ENCODE peak calls at places on chromosomes 12 and 14, in nine cellular contexts. U is lung; W is fibroblast of lung; F is CD4-positive, CD25-positive, alpha-beta regulatory T cell; J is effector memory CD4-positive, alpha-beta T cell; Q is K562; B is stomach; C is psoas muscle; N is HFF-Myc. G is an unnamed sample.
A peak's percentile ranks its signal among the peaks of the same experiment; 100 is the strongest.

GRCh38 chr12:53696655-53697321 is 20.9 kb upstream of the ATP5MC2 start:
- DNase-seq in B (no peak), N (no peak), J (no peak), W (no peak), U (no peak), C (no peak), F (no peak), Q (no peak), G (no peak)

GRCh38 chr14:22296722-22297121 is 292.3 kb downstream of the DAD1 start:
- DNase-seq in N (peak; percentile 36), J (no peak), B (no peak), W (peak; percentile 90), Q (no peak), U (no peak), C (no peak), F (no peak), G (no peak)

GRCh38 chr12:34398366-34398705 is 376.0 kb downstream of the ALG10 start:
- DNase-seq in U (peak; percentile 26), Q (no peak), N (no peak), B (peak; percentile 16), J (no peak), F (no peak), C (peak; percentile 4), W (no peak), G (no peak)

GRCh38 chr14:80764921-80765507 is 176.5 kb downstream of the CEP128 start:
- DNase-seq in F (no peak), J (no peak), B (no peak), N (no peak), U (no peak), Q (no peak), W (no peak), C (no peak), G (no peak)

GRCh38 chr12:42090899-42091298 is 53.8 kb downstream of the GXYLT1 start:
- DNase-seq in U (no peak), Q (no peak), N (no peak), F (no peak), C (no peak), W (peak; percentile 90), J (no peak), B (no peak), G (no peak)

GRCh38 chr12:121513464-121514183 is 67.2 kb downstream of the KDM2B start:
- DNase-seq in U (peak; percentile 43), J (no peak), W (no peak), N (no peak), C (no peak), Q (peak; percentile 86), F (no peak), B (peak; percentile 49), G (no peak)

GRCh38 chr12:32467959-32468863 is 68.9 kb downstream of the FGD4 start:
- DNase-seq in Q (no peak), N (no peak), B (no peak), W (peak; percentile 17), U (no peak), J (no peak), F (no peak), C (no peak), G (no peak)

GRCh38 chr14:104657563-104658324 is 31.7 kb upstream of the INF2 start:
- DNase-seq in W (no peak), N (no peak), J (no peak), F (no peak), U (no peak), B (no peak), C (no peak), Q (no peak), G (no peak)

GRCh38 chr12:68468036-68468435 is 135.9 kb upstream of the MDM1 start:
- DNase-seq in B (no peak), W (no peak), N (no peak), J (no peak), Q (no peak), C (no peak), F (no peak), U (no peak), G (no peak)
- H3K4me3 ChIP-seq in B (no peak overlapping the region), W (no peak overlapping the region), N (no peak overlapping the region), J (no peak overlapping the region), Q (no peak overlapping the region), C (no peak overlapping the region), F (no peak overlapping the region), U (no peak overlapping the region), G (no peak overlapping the region)

DNA sequence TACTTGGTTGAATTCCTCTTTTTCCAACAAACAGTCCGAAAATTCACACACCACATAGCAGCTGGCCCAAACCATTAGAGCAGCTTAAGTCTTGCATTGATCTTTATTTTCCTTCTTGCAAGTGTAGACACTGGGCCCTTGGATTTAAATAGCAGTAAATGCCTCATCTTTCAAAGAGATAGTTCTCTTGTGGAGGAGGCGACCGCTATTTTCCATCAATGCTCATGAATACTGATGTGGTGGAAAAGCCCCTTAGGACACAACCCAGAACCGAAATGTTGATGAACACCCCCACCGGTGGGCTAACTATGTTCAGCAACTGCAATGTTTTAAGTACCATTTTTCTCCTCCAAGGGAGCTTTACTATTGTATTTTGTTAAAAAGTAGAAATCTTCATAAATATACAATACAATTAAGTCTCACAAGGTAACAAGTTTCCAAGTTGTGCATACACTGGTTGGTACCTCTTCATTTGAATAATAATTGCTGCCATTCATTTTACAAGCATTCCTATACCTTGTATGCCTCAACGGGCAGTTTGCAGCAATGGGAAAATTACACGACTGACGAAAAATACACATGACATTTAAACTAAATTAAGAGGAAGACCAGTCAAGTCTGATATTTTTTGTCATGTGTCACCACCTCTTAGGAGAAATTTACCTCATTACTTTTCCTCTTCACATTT is 18.0 kb downstream of the NIN start:
- DNase-seq in N (no peak), C (no peak), Q (no peak), W (no peak), U (no peak), J (no peak), F (no peak), B (no peak), G (no peak)
- H3K4me3 ChIP-seq in N (no peak overlapping the region), C (no peak overlapping the region), Q (no peak overlapping the region), W (no peak overlapping the region), U (no peak overlapping the region), J (no peak overlapping the region), F (peak overlapping the region; percentile 54), B (no peak overlapping the region), G (peak overlapping the region; percentile 0)

GRCh38 chr12:50110762-50111416 is 1.1 kb upstream of the COX14 start:
- DNase-seq in C (peak; percentile 79), U (peak; percentile 63), J (no peak), B (peak; percentile 78), N (no peak), Q (peak; percentile 53), W (no peak), F (no peak), G (no peak)

GRCh38 chr12:50112456-50113218 is 601 bp downstream of the COX14 start:
- DNase-seq in F (no peak), W (no peak), J (no peak), N (peak; percentile 15), C (no peak), B (peak; percentile 41), Q (peak; percentile 79), U (peak; percentile 57), G (no peak)

GRCh38 chr12:50111417-50111692 is 681 bp upstream of the COX14 start:
- DNase-seq in J (no peak), W (no peak), U (no peak), Q (no peak), N (no peak), F (no peak), B (no peak), C (no peak), G (no peak)

GRCh38 chr12:50111693-50112455 is at the start of gene COX14:
- DNase-seq in C (peak; percentile 98), J (peak; percentile 99), N (peak; percentile 98), B (peak; percentile 99), Q (peak; percentile 99), W (peak; percentile 99), F (peak; percentile 98), U (peak; percentile 99), G (peak; percentile 99)

GRCh38 chr12:50110127-50110761 is 1.8 kb upstream of the COX14 start:
- DNase-seq in J (no peak), F (no peak), B (peak; percentile 70), N (peak; percentile 24), W (no peak), C (peak; percentile 60), Q (peak; percentile 88), U (peak; percentile 47), G (no peak)
- H3K4me3 ChIP-seq in J (no peak overlapping the region), F (no peak overlapping the region), B (no peak overlapping the region), N (no peak overlapping the region), W (no peak overlapping the region), C (peak overlapping the region; percentile 87), Q (peak overlapping the region; percentile 3), U (no peak overlapping the region), G (no peak overlapping the region)

GRCh38 chr14:84042992-84043391 is 1487.0 kb upstream of the FLRT2 start:
- DNase-seq in B (no peak), C (no peak), N (no peak), W (no peak), J (no peak), U (no peak), Q (no peak), F (no peak), G (no peak)
- H3K4me3 ChIP-seq in B (no peak overlapping the region), C (no peak overlapping the region), N (no peak overlapping the region), W (no peak overlapping the region), J (no peak overlapping the region), U (no peak overlapping the region), Q (no peak overlapping the region), F (no peak overlapping the region), G (no peak overlapping the region)

GRCh38 chr12:98973395-98973794 is 328.3 kb downstream of the APAF1 start:
- DNase-seq in B (no peak), W (peak; percentile 20), U (no peak), F (no peak), J (no peak), C (no peak), Q (no peak), N (no peak), G (no peak)

GRCh38 chr12:98970210-98970609 is 325.1 kb downstream of the APAF1 start:
- DNase-seq in B (no peak), N (no peak), U (no peak), C (no peak), Q (no peak), J (no peak), F (no peak), W (no peak), G (no peak)

GRCh38 chr12:98980508-98980907 is 335.4 kb downstream of the APAF1 start:
- DNase-seq in Q (no peak), C (no peak), N (no peak), U (no peak), F (no peak), B (no peak), W (no peak), J (no peak), G (no peak)

GRCh38 chr12:98970950-98971349 is 325.9 kb downstream of the APAF1 start:
- DNase-seq in N (no peak), F (no peak), C (no peak), J (no peak), W (no peak), U (no peak), B (no peak), Q (no peak), G (no peak)

GRCh38 chr12:98974767-98975381 is 329.8 kb downstream of the APAF1 start:
- DNase-seq in Q (no peak), B (no peak), F (no peak), U (no peak), N (no peak), C (no peak), J (no peak), W (no peak), G (no peak)
- H3K4me3 ChIP-seq in Q (no peak overlapping the region), B (no peak overlapping the region), F (no peak overlapping the region), U (no peak overlapping the region), N (no peak overlapping the region), C (no peak overlapping the region), J (no peak overlapping the region), W (no peak overlapping the region), G (no peak overlapping the region)